ENCODE peak calls at places on chromosomes 16 and 17, in ten cellular contexts. J is prostate gland; R is GDM1; G is stimulated activated CD8-positive, alpha-beta memory T cell treated with anti-CD3 and anti-CD28 coated beads, Interleukin-4, amount 100 ng/mL, for 1 hour; I is CD4-positive, CD25-positive, alpha-beta regulatory T cell; M is NCI-H460; U is heart right ventricle; O is LoVo; W is fibroblast of pulmonary artery; B is keratinocyte. F is an unnamed sample.
A peak's percentile ranks its signal among the peaks of the same experiment; 100 is the strongest.

GRCh38 chr16:28859326-28859725 is 4.3 kb upstream of the SH2B1 start:
- DNase-seq in J (no peak), R (no peak), G (no peak), I (no peak), M (no peak), U (no peak), O (no peak), W (no peak), B (no peak), F (no peak)

GRCh38 chr17:75629157-75629556 is 4.1 kb upstream of the SMIM5 start:
- DNase-seq in J (no peak), R (no peak), G (no peak), I (no peak), M (no peak), U (no peak), O (no peak), W (no peak), B (no peak), F (no peak)

GRCh38 chr16:15950167-15950854 is 895 bp downstream of the ABCC1 start:
- DNase-seq in J (peak; percentile 42), R (no peak), G (no peak), I (peak; percentile 60), M (no peak), U (no peak), O (no peak), W (peak; percentile 57), B (no peak), F (peak; percentile 43)

GRCh38 chr17:62188713-62189112 is 123.6 kb upstream of the MED13 start:
- DNase-seq in J (no peak), R (no peak), G (no peak), I (no peak), M (no peak), U (no peak), O (peak; percentile 89), W (peak; percentile 11), B (no peak), F (no peak)

GRCh38 chr16:51674615-51675014 is 523.5 kb upstream of the SALL1 start:
- DNase-seq in J (no peak), R (no peak), G (no peak), I (no peak), M (no peak), U (no peak), O (no peak), W (no peak), B (no peak), F (no peak)

GRCh38 chr17:48520631-48521045 is 10.2 kb downstream of the HOXB1 start:
- DNase-seq in J (no peak), R (no peak), G (no peak), I (no peak), M (no peak), U (no peak), O (no peak), W (no peak), B (no peak), F (no peak)

GRCh38 chr16:49378816-49379215 is 5.2 kb downstream of the C16orf78 start:
- DNase-seq in J (no peak), R (no peak), G (no peak), I (no peak), M (no peak), U (no peak), O (no peak), W (no peak), B (no peak), F (no peak)

GRCh38 chr16:1033128-1033679 is 39.3 kb upstream of the SSTR5 start:
- DNase-seq in J (no peak), R (no peak), G (no peak), I (no peak), M (no peak), U (no peak), O (no peak), W (no peak), B (no peak), F (no peak)

GRCh38 chr17:12691173-12691572 is 25.5 kb downstream of the MYOCD start:
- DNase-seq in J (no peak), R (no peak), G (no peak), I (no peak), M (no peak), U (no peak), O (no peak), W (peak; percentile 8), B (no peak), F (no peak)

F was measured in germinal center.